ENCODE peak calls at places on chromosomes 16 and 17, in four cellular contexts. Z, A, P and J are unnamed samples. For H3K4me1 and H3K27me3, the result is how much of the 10 kb centered on the place peaks cover.

GRCh38 chr17:57463103-57463885 is 207.0 kb downstream of the MSI2 start:
- DNase-seq in Z (no peak), A (no peak), P (peak), J (no peak)

GRCh38 chr17:29555840-29556239 is 11.0 kb downstream of the ABHD15 start:
- DNase-seq in Z (no peak), P (no peak), A (no peak), J (no peak)

GRCh38 chr17:79047923-79048825 is 24.2 kb downstream of the C1QTNF1 start:
- DNase-seq in P (peak), Z (no peak), A (no peak), J (no peak)

GRCh38 chr16:87951550-87952538 is 610 bp downstream of the BANP start:
- DNase-seq in P (no peak), Z (no peak), A (no peak), J (peak)

GRCh38 chr17:76869878-76870714 is 1.9 kb downstream of the MGAT5B start:
- DNase-seq in A (no peak), P (no peak), Z (no peak), J (no peak)

GRCh38 chr17:69760562-69760961 is 314.5 kb upstream of the KCNJ16 start:
- DNase-seq in Z (no peak), P (no peak), A (no peak), J (no peak)

GRCh38 chr17:50596191-50597037 is 35.9 kb downstream of the CACNA1G start:
- DNase-seq in Z (no peak), A (no peak), P (no peak), J (peak)

GRCh38 chr17:79878346-79878745 is 39.1 kb upstream of the CBX4 start:
- DNase-seq in Z (no peak), P (no peak), A (no peak), J (no peak)

GRCh38 chr16:86396918-86397317 is 113.4 kb upstream of the FOXF1 start:
- DNase-seq in P (peak), Z (no peak), A (peak), J (peak)

GRCh38 chr17:67759355-67760171 is 41.8 kb downstream of the NOL11 start:
- DNase-seq in Z (no peak), A (no peak), P (no peak), J (no peak)

GRCh38 chr17:6870841-6871240 is 39.3 kb upstream of the TEKT1 start:
- DNase-seq in P (no peak), A (no peak), Z (no peak), J (no peak)

GRCh38 chr17:80743181-80743771 is 198.6 kb downstream of the RPTOR start:
- DNase-seq in A (no peak), P (no peak), Z (peak), J (no peak)

GRCh38 chr17:78889525-78889924 is 13.5 kb downstream of the CEP295NL start:
- DNase-seq in A (no peak), P (no peak), Z (no peak), J (no peak)

GRCh38 chr16:56558024-56558747 is 6.7 kb upstream of the MT4 start:
- DNase-seq in A (no peak), Z (no peak), P (peak), J (no peak)

GRCh38 chr16:12542818-12543699 is 260.6 kb downstream of the CPPED1 start:
- DNase-seq in A (no peak), Z (no peak), P (no peak), J (no peak)

GRCh38 chr17:17694229-17695081 is 13.2 kb downstream of the RAI1 start:
- DNase-seq in Z (peak), A (peak), P (peak), J (peak)

GRCh38 chr17:19002805-19003542 is 1.6 kb downstream of the FAM83G start:
- DNase-seq in P (no peak), Z (no peak), A (no peak), J (no peak)

GRCh38 chr17:79235808-79236207 is 161.2 kb downstream of the ENGASE start:
- DNase-seq in A (no peak), P (no peak), Z (no peak), J (no peak)

GRCh38 chr17:81074875-81075274 is 39.9 kb downstream of the BAIAP2 start:
- DNase-seq in A (no peak), Z (no peak), P (no peak), J (no peak)

GRCh38 chr16:11072420-11073153 is 128.2 kb downstream of the CLEC16A start:
- DNase-seq in P (no peak), A (no peak), Z (no peak), J (no peak)

GRCh38 chr17:3647769-3648540 is 11.4 kb downstream of the CTNS start:
- DNase-seq in A (peak), P (peak), Z (peak), J (peak)

GRCh38 chr16:8855051-8855786 is 13.6 kb downstream of the CARHSP1 start:
- DNase-seq in P (no peak), A (no peak), Z (no peak), J (peak)

GRCh38 chr16:4383591-4384495 is 12.2 kb downstream of the VASN start:
- DNase-seq in Z (no peak), A (no peak), P (no peak), J (no peak)

GRCh38 chr16:10992797-10993196 is 48.4 kb downstream of the CLEC16A start:
- DNase-seq in Z (no peak), P (peak), A (no peak), J (peak)

DNA sequence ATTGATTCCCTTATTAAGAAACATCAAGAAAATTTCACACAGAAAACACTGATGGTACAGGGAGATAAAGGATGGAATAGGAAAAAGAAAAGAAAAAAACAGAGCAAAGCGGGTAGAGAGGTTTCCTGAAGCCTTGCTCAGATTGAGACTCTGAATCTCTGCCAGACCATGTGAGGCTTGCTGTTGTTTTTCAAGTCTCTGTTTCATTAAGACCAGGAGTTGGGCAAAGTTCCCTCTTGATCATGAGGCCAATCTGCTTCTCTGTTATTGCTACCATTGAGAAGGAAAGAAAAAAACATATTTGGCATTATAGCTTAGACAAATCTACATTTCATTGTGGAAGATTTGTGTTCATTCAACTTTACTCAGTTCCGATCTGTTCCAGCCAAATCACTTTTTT is 201.6 kb upstream of the SOX9 start:
- DNase-seq in Z (no peak), P (no peak), A (no peak), J (no peak)
- H3K4me1 ChIP-seq in Z (under half), P (under half), A (under half), J (under half)

DNA sequence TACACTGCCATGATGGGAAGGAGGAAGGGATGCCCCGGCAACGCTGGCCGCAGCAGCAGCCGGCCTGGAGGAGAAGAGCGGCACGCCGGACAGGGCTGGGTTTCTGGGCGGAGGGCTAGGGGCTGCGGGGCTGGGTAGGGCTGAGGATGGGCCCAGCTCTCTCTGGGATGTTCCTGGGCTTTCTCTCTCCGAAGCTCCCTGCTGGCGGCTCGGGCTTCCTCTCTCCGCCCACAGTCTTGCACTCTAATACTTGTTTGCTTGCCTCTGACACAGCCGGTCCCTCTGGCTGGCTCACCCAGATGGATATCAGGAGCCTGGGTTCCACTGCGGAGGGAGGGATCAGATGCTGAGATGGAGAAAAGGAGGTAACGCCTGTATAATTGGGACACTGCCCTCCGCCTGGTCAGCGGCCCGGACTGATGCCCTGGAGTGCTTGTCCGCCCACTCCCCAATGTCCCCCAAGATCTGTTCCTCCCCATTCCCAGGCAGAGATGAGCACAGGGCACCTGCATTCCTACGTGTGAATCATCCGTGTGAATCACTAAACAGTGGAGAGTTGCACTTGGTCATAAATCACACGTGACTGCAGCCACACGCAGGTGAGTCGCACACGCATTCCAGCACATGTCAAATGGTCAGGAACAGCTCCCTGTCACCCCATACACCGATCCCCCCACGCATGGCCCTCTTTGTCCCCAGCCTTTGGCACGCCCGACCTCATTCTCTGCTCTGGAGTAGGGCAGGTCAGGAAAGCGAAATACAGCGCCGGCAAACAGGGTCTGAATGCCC is at the start of gene ALOXE3:
- DNase-seq in A (peak), P (peak), Z (no peak), J (peak)
- H3K27me3 ChIP-seq in A (under half), P (under half), Z (under half), J (under half)

GRCh38 chr16:69925311-69925710 is 25.8 kb upstream of the CLEC18A start:
- DNase-seq in P (no peak), Z (no peak), A (no peak), J (no peak)
- H3K4me1 ChIP-seq in P (under half), Z (under half), A (under half), J (under half)

GRCh38 chr17:48737330-48738043 is 8.9 kb upstream of the HOXB13 start:
- DNase-seq in A (no peak), Z (no peak), P (peak), J (no peak)

GRCh38 chr17:48738803-48739526 is 10.4 kb upstream of the HOXB13 start:
- DNase-seq in P (peak), A (no peak), Z (no peak), J (no peak)

GRCh38 chr17:48735057-48735341 is 6.4 kb upstream of the HOXB13 start:
- DNase-seq in Z (no peak), P (peak), A (no peak), J (peak)

GRCh38 chr17:48740537-48740936 is 12.0 kb upstream of the HOXB13 start:
- DNase-seq in Z (no peak), A (no peak), P (no peak), J (no peak)

GRCh38 chr17:48738424-48738802 is 9.9 kb upstream of the HOXB13 start:
- DNase-seq in A (no peak), Z (no peak), P (no peak), J (no peak)
- H3K27me3 ChIP-seq in A (under half), Z (half or more), P (under half), J (under half)

DNA sequence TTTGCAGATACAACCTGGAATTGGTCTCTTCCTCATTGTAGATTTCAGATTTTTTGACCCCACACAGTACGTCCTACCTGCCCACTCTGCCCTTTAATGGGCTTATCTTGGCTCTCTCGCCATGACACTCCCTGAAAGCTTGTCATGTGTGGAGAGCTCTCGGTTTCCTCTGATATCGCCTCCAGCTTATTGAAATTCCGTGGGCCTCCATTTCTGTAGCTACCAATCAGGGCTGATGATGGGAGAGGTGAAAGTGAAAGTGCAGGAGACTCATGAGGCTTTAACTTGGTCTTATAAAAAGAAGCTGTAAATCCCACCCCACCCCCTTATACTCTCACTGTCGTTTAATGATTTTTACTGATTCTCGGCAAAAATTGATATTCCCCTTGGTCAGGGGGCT is 17.7 kb downstream of the HOXB1 start:
- DNase-seq in Z (no peak), P (no peak), A (no peak), J (no peak)
- H3K4me1 ChIP-seq in Z (under half), P (under half), A (under half), J (under half)

GRCh38 chr16:82108101-82108500 is 61.9 kb downstream of the MPHOSPH6 start:
- DNase-seq in P (no peak), A (no peak), Z (no peak), J (no peak)

GRCh38 chr16:82108774-82109173 is 61.2 kb downstream of the MPHOSPH6 start:
- DNase-seq in Z (no peak), P (no peak), A (no peak), J (no peak)

GRCh38 chr16:82105107-82105506 is 64.9 kb downstream of the MPHOSPH6 start:
- DNase-seq in A (no peak), P (no peak), Z (no peak), J (no peak)
- H3K27me3 ChIP-seq in A (under half), P (under half), Z (under half), J (under half)